ENCODE peak calls at places on chromosome 6, in six cellular contexts. One of them, this sample, is unnamed.
A peak's percentile ranks its signal among the peaks of the same experiment; 100 is the strongest.

GRCh38 chr6:82954351-82954750 is 111.3 kb downstream of the UBE3D start:
- DNase-seq in H9: no peak
- DNase-seq in IMR-90: peak; percentile 41
- DNase-seq in H1: no peak
- DNase-seq in mesenchymal stem cell: no peak
- DNase-seq in trophoblast cell: no peak
- DNase-seq in this sample: no peak

GRCh38 chr6:100721256-100721655 is 159.9 kb downstream of the ASCC3 start:
- DNase-seq in H9: no peak
- DNase-seq in IMR-90: peak; percentile 9
- DNase-seq in H1: no peak
- DNase-seq in mesenchymal stem cell: no peak
- DNase-seq in trophoblast cell: peak; percentile 56
- DNase-seq in this sample: no peak

GRCh38 chr6:37135835-37136694 is 33.9 kb upstream of the PIM1 start:
- DNase-seq in H9: no peak
- DNase-seq in IMR-90: no peak
- DNase-seq in H1: no peak
- DNase-seq in mesenchymal stem cell: no peak
- DNase-seq in trophoblast cell: no peak
- DNase-seq in this sample: no peak

GRCh38 chr6:36848658-36849441 is 9.6 kb upstream of the CPNE5 start:
- DNase-seq in H9: peak; percentile 84
- DNase-seq in IMR-90: no peak
- DNase-seq in H1: peak; percentile 69
- DNase-seq in mesenchymal stem cell: no peak
- DNase-seq in trophoblast cell: peak; percentile 83
- DNase-seq in this sample: peak; percentile 77

GRCh38 chr6:142929751-142930358 is 15.1 kb downstream of the HIVEP2 start:
- DNase-seq in H9: no peak
- DNase-seq in IMR-90: peak; percentile 72
- DNase-seq in H1: no peak
- DNase-seq in mesenchymal stem cell: peak; percentile 57
- DNase-seq in trophoblast cell: no peak
- DNase-seq in this sample: no peak

GRCh38 chr6:107237992-107238660 is 122.8 kb upstream of the BEND3 start:
- DNase-seq in H9: no peak
- DNase-seq in IMR-90: peak; percentile 74
- DNase-seq in H1: no peak
- DNase-seq in mesenchymal stem cell: no peak
- DNase-seq in trophoblast cell: no peak
- DNase-seq in this sample: no peak

GRCh38 chr6:137000825-137001224 is 43.9 kb downstream of the IL20RA start:
- DNase-seq in H9: no peak
- DNase-seq in IMR-90: no peak
- DNase-seq in H1: no peak
- DNase-seq in mesenchymal stem cell: no peak
- DNase-seq in trophoblast cell: no peak
- DNase-seq in this sample: no peak

GRCh38 chr6:13248549-13248948 is 79.8 kb downstream of the TBC1D7 start:
- DNase-seq in H9: no peak
- DNase-seq in IMR-90: no peak
- DNase-seq in H1: no peak
- DNase-seq in mesenchymal stem cell: no peak
- DNase-seq in trophoblast cell: no peak
- DNase-seq in this sample: no peak

GRCh38 chr6:30044630-30045029 is 16.4 kb upstream of the POLR1H start:
- DNase-seq in H9: no peak
- DNase-seq in IMR-90: peak; percentile 89
- DNase-seq in H1: no peak
- DNase-seq in mesenchymal stem cell: peak; percentile 37
- DNase-seq in trophoblast cell: no peak
- DNase-seq in this sample: no peak

GRCh38 chr6:36788186-36788585 is 51.1 kb downstream of the CPNE5 start:
- DNase-seq in H9: no peak
- DNase-seq in IMR-90: no peak
- DNase-seq in H1: no peak
- DNase-seq in mesenchymal stem cell: no peak
- DNase-seq in trophoblast cell: no peak
- DNase-seq in this sample: no peak

GRCh38 chr6:37862992-37863391 is 43.5 kb downstream of the ZFAND3 start:
- DNase-seq in H9: no peak
- DNase-seq in IMR-90: peak; percentile 38
- DNase-seq in H1: no peak
- DNase-seq in mesenchymal stem cell: no peak
- DNase-seq in trophoblast cell: no peak
- DNase-seq in this sample: no peak

GRCh38 chr6:146847426-146847825 is 248.7 kb downstream of the ADGB start:
- DNase-seq in H9: no peak
- DNase-seq in IMR-90: peak; percentile 13
- DNase-seq in H1: no peak
- DNase-seq in mesenchymal stem cell: peak; percentile 50
- DNase-seq in trophoblast cell: no peak
- DNase-seq in this sample: no peak

GRCh38 chr6:127376685-127377084 is 33.3 kb upstream of the ECHDC1 start:
- DNase-seq in H9: no peak
- DNase-seq in IMR-90: peak; percentile 16
- DNase-seq in H1: no peak
- DNase-seq in mesenchymal stem cell: no peak
- DNase-seq in trophoblast cell: no peak
- DNase-seq in this sample: no peak

GRCh38 chr6:117487831-117488230 is 5.4 kb downstream of the DCBLD1 start:
- DNase-seq in H9: no peak
- DNase-seq in IMR-90: peak; percentile 86
- DNase-seq in H1: no peak
- DNase-seq in mesenchymal stem cell: peak; percentile 94
- DNase-seq in trophoblast cell: no peak
- DNase-seq in this sample: no peak

GRCh38 chr6:14031516-14031915 is 86.1 kb upstream of the CD83 start:
- DNase-seq in H9: no peak
- DNase-seq in IMR-90: peak; percentile 36
- DNase-seq in H1: no peak
- DNase-seq in mesenchymal stem cell: no peak
- DNase-seq in trophoblast cell: no peak
- DNase-seq in this sample: no peak

GRCh38 chr6:117776441-117776840 is 101.2 kb downstream of the NUS1 start:
- DNase-seq in H9: no peak
- DNase-seq in IMR-90: peak; percentile 1
- DNase-seq in H1: no peak
- DNase-seq in mesenchymal stem cell: peak; percentile 6
- DNase-seq in trophoblast cell: no peak
- DNase-seq in this sample: no peak

GRCh38 chr6:18632670-18633410 is 245.7 kb downstream of the RNF144B start:
- DNase-seq in H9: no peak
- DNase-seq in IMR-90: peak; percentile 7
- DNase-seq in H1: no peak
- DNase-seq in mesenchymal stem cell: peak; percentile 54
- DNase-seq in trophoblast cell: no peak
- DNase-seq in this sample: no peak
- H4K91ac ChIP-seq in H9: no peak overlapping the region
- H4K91ac ChIP-seq in IMR-90: no peak overlapping the region
- H4K91ac ChIP-seq in H1: no peak overlapping the region
- H4K91ac ChIP-seq in mesenchymal stem cell: no peak overlapping the region
- H4K91ac ChIP-seq in trophoblast cell: no peak overlapping the region
- H4K91ac ChIP-seq in this sample: no peak overlapping the region

GRCh38 chr6:109867009-109867969 is 110.8 kb upstream of the GPR6 start:
- DNase-seq in H9: no peak
- DNase-seq in IMR-90: peak; percentile 6
- DNase-seq in H1: no peak
- DNase-seq in mesenchymal stem cell: peak; percentile 35
- DNase-seq in trophoblast cell: no peak
- DNase-seq in this sample: no peak
- H2BK5ac ChIP-seq in H9: no peak overlapping the region
- H2BK5ac ChIP-seq in IMR-90: no peak overlapping the region
- H2BK5ac ChIP-seq in H1: no peak overlapping the region
- H2BK5ac ChIP-seq in mesenchymal stem cell: no peak overlapping the region
- H2BK5ac ChIP-seq in trophoblast cell: no peak overlapping the region
- H2BK5ac ChIP-seq in this sample: no peak overlapping the region

DNA sequence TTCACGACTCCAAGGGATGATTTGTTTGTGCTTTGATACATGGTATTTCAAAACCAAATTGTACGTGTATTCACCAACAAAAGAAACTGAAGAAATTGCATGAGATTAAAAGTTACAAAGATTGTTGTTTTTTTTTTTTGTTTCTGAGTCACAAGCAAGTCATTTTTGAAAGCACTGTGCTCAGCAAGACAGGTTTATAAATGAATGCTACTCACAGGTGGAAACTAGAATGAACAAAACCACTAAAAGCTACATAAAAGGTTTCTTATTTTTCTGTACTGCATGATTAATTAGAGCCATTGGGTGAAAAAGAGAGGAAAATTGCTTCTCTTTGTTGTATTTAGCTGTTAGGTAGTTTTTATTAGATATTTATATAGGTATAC is 90.2 kb upstream of the RIPOR2 start:
- DNase-seq in H9: no peak
- DNase-seq in IMR-90: peak; percentile 22
- DNase-seq in H1: no peak
- DNase-seq in mesenchymal stem cell: no peak
- DNase-seq in trophoblast cell: no peak
- DNase-seq in this sample: no peak
- H3K14ac ChIP-seq in H9: no peak overlapping the region
- H3K14ac ChIP-seq in IMR-90: no peak overlapping the region
- H3K14ac ChIP-seq in H1: no peak overlapping the region
- H3K14ac ChIP-seq in mesenchymal stem cell: no peak overlapping the region
- H3K14ac ChIP-seq in trophoblast cell: no peak overlapping the region
- H3K14ac ChIP-seq in this sample: no peak overlapping the region

DNA sequence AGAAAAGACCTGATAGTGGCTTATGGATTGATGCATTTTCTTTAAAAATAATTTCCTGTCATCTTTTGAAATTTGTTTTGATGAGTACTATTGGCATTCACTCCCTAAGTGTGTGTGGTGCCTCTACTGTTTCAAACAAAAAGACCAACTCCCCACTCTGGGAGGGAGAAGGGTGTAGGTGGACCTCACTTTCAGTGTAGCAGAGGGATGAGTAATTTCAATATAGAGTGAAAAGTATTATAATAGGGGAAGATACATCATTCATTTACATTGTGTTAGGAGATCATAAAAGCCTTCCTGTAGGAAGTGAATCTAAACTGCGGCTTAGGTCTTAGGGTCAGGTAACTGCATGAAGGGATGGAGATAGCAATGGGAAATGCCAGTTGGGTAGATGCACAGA is 46.4 kb downstream of the SAMD3 start:
- DNase-seq in H9: no peak
- DNase-seq in IMR-90: no peak
- DNase-seq in H1: no peak
- DNase-seq in mesenchymal stem cell: no peak
- DNase-seq in trophoblast cell: no peak
- DNase-seq in this sample: no peak
- H4K91ac ChIP-seq in H9: no peak overlapping the region
- H4K91ac ChIP-seq in IMR-90: no peak overlapping the region
- H4K91ac ChIP-seq in H1: no peak overlapping the region
- H4K91ac ChIP-seq in mesenchymal stem cell: no peak overlapping the region
- H4K91ac ChIP-seq in trophoblast cell: no peak overlapping the region
- H4K91ac ChIP-seq in this sample: no peak overlapping the region

GRCh38 chr6:125421853-125422252 is 120.1 kb upstream of the HDDC2 start:
- DNase-seq in H9: peak; percentile 87
- DNase-seq in IMR-90: no peak
- DNase-seq in H1: peak; percentile 63
- DNase-seq in mesenchymal stem cell: peak; percentile 54
- DNase-seq in trophoblast cell: no peak
- DNase-seq in this sample: peak; percentile 47

DNA sequence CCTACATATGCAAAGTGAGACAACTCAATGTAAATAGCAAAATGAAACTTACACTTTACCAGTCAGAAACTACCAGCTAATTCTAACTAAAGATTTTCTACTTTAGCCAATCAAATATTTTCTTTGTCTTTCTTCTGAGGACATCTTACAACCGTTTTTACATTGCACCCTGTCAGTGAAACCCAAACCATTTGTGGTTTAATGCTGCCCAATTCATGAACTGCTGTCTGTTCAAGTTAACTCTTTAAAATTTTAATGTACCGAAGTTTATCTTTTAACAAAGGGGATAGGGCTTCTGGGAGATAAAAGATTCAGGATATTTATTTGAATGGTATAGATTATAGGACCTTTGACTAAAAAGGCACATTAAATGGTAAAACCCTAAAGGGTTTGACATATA is 121.3 kb upstream of the HDDC2 start:
- DNase-seq in H9: no peak
- DNase-seq in IMR-90: no peak
- DNase-seq in H1: no peak
- DNase-seq in mesenchymal stem cell: no peak
- DNase-seq in trophoblast cell: no peak
- DNase-seq in this sample: no peak
- H2BK5ac ChIP-seq in H9: no peak overlapping the region
- H2BK5ac ChIP-seq in IMR-90: no peak overlapping the region
- H2BK5ac ChIP-seq in H1: no peak overlapping the region
- H2BK5ac ChIP-seq in mesenchymal stem cell: no peak overlapping the region
- H2BK5ac ChIP-seq in trophoblast cell: no peak overlapping the region
- H2BK5ac ChIP-seq in this sample: no peak overlapping the region

GRCh38 chr6:104951677-104952076 is 5.2 kb upstream of the LIN28B start:
- DNase-seq in H9: no peak
- DNase-seq in IMR-90: no peak
- DNase-seq in H1: no peak
- DNase-seq in mesenchymal stem cell: no peak
- DNase-seq in trophoblast cell: peak; percentile 46
- DNase-seq in this sample: no peak

GRCh38 chr6:104955491-104955890 is 1.4 kb upstream of the LIN28B start:
- DNase-seq in H9: peak; percentile 52
- DNase-seq in IMR-90: no peak
- DNase-seq in H1: no peak
- DNase-seq in mesenchymal stem cell: no peak
- DNase-seq in trophoblast cell: no peak
- DNase-seq in this sample: no peak

GRCh38 chr6:104954091-104954797 is 2.7 kb upstream of the LIN28B start:
- DNase-seq in H9: no peak
- DNase-seq in IMR-90: no peak
- DNase-seq in H1: no peak
- DNase-seq in mesenchymal stem cell: no peak
- DNase-seq in trophoblast cell: no peak
- DNase-seq in this sample: no peak

GRCh38 chr6:104952911-104953409 is 3.9 kb upstream of the LIN28B start:
- DNase-seq in H9: peak; percentile 77
- DNase-seq in IMR-90: no peak
- DNase-seq in H1: peak; percentile 77
- DNase-seq in mesenchymal stem cell: peak; percentile 59
- DNase-seq in trophoblast cell: peak; percentile 45
- DNase-seq in this sample: peak; percentile 58

DNA sequence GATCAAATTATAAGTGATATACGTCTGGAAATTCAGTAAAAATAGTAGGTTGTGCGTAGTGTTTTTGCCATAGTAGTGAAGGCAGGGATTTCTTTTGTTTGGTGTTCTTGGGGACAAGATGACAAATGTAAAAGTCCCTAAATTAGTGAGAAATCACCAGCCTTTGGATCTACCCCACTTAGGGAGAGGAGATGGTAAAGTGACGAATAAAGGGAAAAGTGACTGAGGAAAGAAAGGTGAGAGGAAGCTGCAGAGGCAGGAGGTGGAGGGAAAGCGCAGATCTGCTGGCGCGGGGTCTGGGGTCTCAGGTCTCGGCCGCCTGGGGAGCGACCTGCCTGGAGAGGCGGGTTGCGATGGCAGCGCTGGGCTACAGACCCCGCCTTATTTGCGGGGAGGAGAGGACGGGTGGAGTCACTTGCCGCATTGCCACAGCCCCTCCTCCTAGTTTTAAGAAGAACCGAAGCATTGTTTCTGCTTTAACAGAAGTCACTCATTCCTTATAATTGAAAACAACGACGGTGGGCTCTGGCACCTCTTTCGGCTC is 3.4 kb upstream of the LIN28B start:
- DNase-seq in H9: peak; percentile 91
- DNase-seq in IMR-90: no peak
- DNase-seq in H1: peak; percentile 82
- DNase-seq in mesenchymal stem cell: peak; percentile 57
- DNase-seq in trophoblast cell: no peak
- DNase-seq in this sample: peak; percentile 65
- H3K14ac ChIP-seq in H9: peak overlapping the region; percentile 99
- H3K14ac ChIP-seq in IMR-90: no peak overlapping the region
- H3K14ac ChIP-seq in H1: no peak overlapping the region
- H3K14ac ChIP-seq in mesenchymal stem cell: no peak overlapping the region
- H3K14ac ChIP-seq in trophoblast cell: no peak overlapping the region
- H3K14ac ChIP-seq in this sample: no peak overlapping the region